ENCODE peak calls at places on chromosome 12, in five cellular contexts. One of them, this sample, is unnamed.

GRCh38 chr12:10031771-10032175 is 1.3 kb downstream of the CLEC9A start:
- DNase-seq in GM12878: no peak
- DNase-seq in K562: no peak
- DNase-seq in HepG2: no peak
- DNase-seq in SK-N-SH: no peak
- DNase-seq in this sample: peak

GRCh38 chr12:3107954-3108353 is 30.8 kb downstream of the TSPAN9 start:
- DNase-seq in GM12878: no peak
- DNase-seq in K562: no peak
- DNase-seq in HepG2: no peak
- DNase-seq in SK-N-SH: no peak
- DNase-seq in this sample: no peak

GRCh38 chr12:47969845-47970244 is 6.4 kb downstream of the TMEM106C start:
- DNase-seq in HepG2: no peak
- DNase-seq in GM12878: no peak
- DNase-seq in SK-N-SH: no peak
- DNase-seq in K562: no peak
- DNase-seq in this sample: no peak

GRCh38 chr12:108833355-108833733 is 24.0 kb downstream of the SSH1 start:
- DNase-seq in GM12878: no peak
- DNase-seq in K562: no peak
- DNase-seq in SK-N-SH: no peak
- DNase-seq in HepG2: no peak
- DNase-seq in this sample: no peak

GRCh38 chr12:75550401-75550851 is 39.0 kb upstream of the KRR1 start:
- DNase-seq in HepG2: no peak
- DNase-seq in K562: no peak
- DNase-seq in GM12878: no peak
- DNase-seq in SK-N-SH: no peak
- DNase-seq in this sample: no peak

GRCh38 chr12:106389181-106389580 is 31.6 kb downstream of the POLR3B start:
- DNase-seq in SK-N-SH: no peak
- DNase-seq in K562: no peak
- DNase-seq in HepG2: no peak
- DNase-seq in GM12878: no peak
- DNase-seq in this sample: no peak

GRCh38 chr12:71029302-71029701 is 108.8 kb upstream of the PTPRR start:
- DNase-seq in SK-N-SH: no peak
- DNase-seq in HepG2: no peak
- DNase-seq in GM12878: no peak
- DNase-seq in K562: no peak
- DNase-seq in this sample: no peak

GRCh38 chr12:54300732-54301427 is at the start of gene NFE2:
- DNase-seq in HepG2: peak
- DNase-seq in GM12878: no peak
- DNase-seq in K562: peak
- DNase-seq in SK-N-SH: peak
- DNase-seq in this sample: peak

GRCh38 chr12:59405992-59406391 is 189.8 kb upstream of the SLC16A7 start:
- DNase-seq in K562: no peak
- DNase-seq in HepG2: no peak
- DNase-seq in SK-N-SH: no peak
- DNase-seq in GM12878: no peak
- DNase-seq in this sample: no peak

GRCh38 chr12:52874573-52875435 is 26.0 kb upstream of the KRT78 start:
- DNase-seq in K562: no peak
- DNase-seq in SK-N-SH: no peak
- DNase-seq in GM12878: no peak
- DNase-seq in HepG2: no peak
- DNase-seq in this sample: no peak

GRCh38 chr12:27123642-27124041 is 41.3 kb upstream of the C12orf71 start:
- DNase-seq in SK-N-SH: peak
- DNase-seq in K562: peak
- DNase-seq in HepG2: peak
- DNase-seq in GM12878: no peak
- DNase-seq in this sample: no peak

GRCh38 chr12:18747960-18748359 is 10.0 kb downstream of the CAPZA3 start:
- DNase-seq in HepG2: no peak
- DNase-seq in K562: no peak
- DNase-seq in SK-N-SH: no peak
- DNase-seq in GM12878: no peak
- DNase-seq in this sample: no peak

GRCh38 chr12:127823801-127824200 is 443.2 kb upstream of the TMEM132C start:
- DNase-seq in GM12878: no peak
- DNase-seq in HepG2: no peak
- DNase-seq in SK-N-SH: no peak
- DNase-seq in K562: no peak
- DNase-seq in this sample: no peak

GRCh38 chr12:94186461-94187237 is 38.3 kb downstream of the PLXNC1 start:
- DNase-seq in HepG2: no peak
- DNase-seq in SK-N-SH: peak
- DNase-seq in K562: no peak
- DNase-seq in GM12878: no peak
- DNase-seq in this sample: no peak

GRCh38 chr12:109139360-109139759 is 23.0 kb downstream of the ACACB start:
- DNase-seq in SK-N-SH: no peak
- DNase-seq in HepG2: no peak
- DNase-seq in GM12878: no peak
- DNase-seq in K562: no peak
- DNase-seq in this sample: no peak

GRCh38 chr12:119989619-119990381 is 764 bp downstream of the BICDL1 start:
- DNase-seq in SK-N-SH: peak
- DNase-seq in HepG2: peak
- DNase-seq in GM12878: no peak
- DNase-seq in K562: peak
- DNase-seq in this sample: peak

GRCh38 chr12:105716621-105717020 is 386.1 kb downstream of the C12orf75 start:
- DNase-seq in SK-N-SH: no peak
- DNase-seq in HepG2: no peak
- DNase-seq in GM12878: no peak
- DNase-seq in K562: no peak
- DNase-seq in this sample: no peak

GRCh38 chr12:109069307-109070231 is 17.2 kb downstream of the USP30 start:
- DNase-seq in SK-N-SH: no peak
- DNase-seq in GM12878: no peak
- DNase-seq in HepG2: peak
- DNase-seq in K562: no peak
- DNase-seq in this sample: no peak

GRCh38 chr12:56260921-56261320 is 2.7 kb upstream of the ANKRD52 start:
- DNase-seq in SK-N-SH: no peak
- DNase-seq in K562: no peak
- DNase-seq in HepG2: no peak
- DNase-seq in GM12878: no peak
- DNase-seq in this sample: no peak

GRCh38 chr12:128661216-128661550 is 162.6 kb downstream of the SLC15A4 start:
- DNase-seq in K562: no peak
- DNase-seq in HepG2: no peak
- DNase-seq in GM12878: no peak
- DNase-seq in SK-N-SH: no peak
- DNase-seq in this sample: no peak

GRCh38 chr12:67625004-67625403 is 23.5 kb upstream of the DYRK2 start:
- DNase-seq in K562: no peak
- DNase-seq in SK-N-SH: no peak
- DNase-seq in GM12878: no peak
- DNase-seq in HepG2: no peak
- DNase-seq in this sample: no peak

GRCh38 chr12:10213168-10214130 is 772 bp downstream of the GABARAPL1 start:
- DNase-seq in SK-N-SH: peak
- DNase-seq in HepG2: peak
- DNase-seq in K562: peak
- DNase-seq in GM12878: no peak
- DNase-seq in this sample: peak

GRCh38 chr12:104669851-104670337 is 213.1 kb downstream of the CHST11 start:
- DNase-seq in HepG2: no peak
- DNase-seq in GM12878: peak
- DNase-seq in SK-N-SH: no peak
- DNase-seq in K562: no peak
- DNase-seq in this sample: no peak

GRCh38 chr12:49636574-49636973 is 13.2 kb downstream of the PRPF40B start:
- DNase-seq in K562: no peak
- DNase-seq in SK-N-SH: no peak
- DNase-seq in GM12878: no peak
- DNase-seq in HepG2: no peak
- DNase-seq in this sample: no peak

GRCh38 chr12:122499991-122500684 is 594 bp downstream of the ZCCHC8 start:
- DNase-seq in HepG2: peak
- DNase-seq in K562: peak
- DNase-seq in SK-N-SH: peak
- DNase-seq in GM12878: no peak
- DNase-seq in this sample: no peak

GRCh38 chr12:113120670-113121370 is 14.7 kb downstream of the RASAL1 start:
- DNase-seq in SK-N-SH: peak
- DNase-seq in K562: no peak
- DNase-seq in GM12878: no peak
- DNase-seq in HepG2: no peak
- DNase-seq in this sample: no peak

GRCh38 chr12:63090716-63091115 is 60.3 kb downstream of the AVPR1A start:
- DNase-seq in HepG2: no peak
- DNase-seq in K562: no peak
- DNase-seq in SK-N-SH: no peak
- DNase-seq in GM12878: no peak
- DNase-seq in this sample: no peak

GRCh38 chr12:70756118-70756517 is 118.9 kb upstream of the PTPRB start:
- DNase-seq in K562: peak
- DNase-seq in HepG2: no peak
- DNase-seq in GM12878: no peak
- DNase-seq in SK-N-SH: no peak
- DNase-seq in this sample: no peak

GRCh38 chr12:22828059-22828458 is 203.1 kb downstream of the ETNK1 start:
- DNase-seq in SK-N-SH: no peak
- DNase-seq in K562: no peak
- DNase-seq in GM12878: no peak
- DNase-seq in HepG2: peak
- DNase-seq in this sample: no peak
- TF ChIP-seq JUND in SK-N-SH: no peak
- TF ChIP-seq JUND in K562: no peak
- TF ChIP-seq JUND in GM12878: no peak
- TF ChIP-seq JUND in HepG2: no peak
- TF ChIP-seq JUND in this sample: no peak

GRCh38 chr12:80838708-80839107 is 99.0 kb downstream of the LIN7A start:
- DNase-seq in HepG2: peak
- DNase-seq in SK-N-SH: no peak
- DNase-seq in GM12878: no peak
- DNase-seq in K562: no peak
- DNase-seq in this sample: no peak
- TF ChIP-seq RFX5 in HepG2: no peak
- TF ChIP-seq RFX5 in SK-N-SH: no peak
- TF ChIP-seq RFX5 in GM12878: no peak
- TF ChIP-seq RFX5 in K562: no peak
- TF ChIP-seq RFX5 in this sample: no peak

GRCh38 chr12:23662966-23663365 is 286.5 kb downstream of the SOX5 start:
- DNase-seq in SK-N-SH: no peak
- DNase-seq in HepG2: no peak
- DNase-seq in GM12878: no peak
- DNase-seq in K562: no peak
- DNase-seq in this sample: no peak
- TF ChIP-seq JUND in SK-N-SH: no peak
- TF ChIP-seq JUND in HepG2: no peak
- TF ChIP-seq JUND in GM12878: no peak
- TF ChIP-seq JUND in K562: no peak
- TF ChIP-seq JUND in this sample: no peak

DNA sequence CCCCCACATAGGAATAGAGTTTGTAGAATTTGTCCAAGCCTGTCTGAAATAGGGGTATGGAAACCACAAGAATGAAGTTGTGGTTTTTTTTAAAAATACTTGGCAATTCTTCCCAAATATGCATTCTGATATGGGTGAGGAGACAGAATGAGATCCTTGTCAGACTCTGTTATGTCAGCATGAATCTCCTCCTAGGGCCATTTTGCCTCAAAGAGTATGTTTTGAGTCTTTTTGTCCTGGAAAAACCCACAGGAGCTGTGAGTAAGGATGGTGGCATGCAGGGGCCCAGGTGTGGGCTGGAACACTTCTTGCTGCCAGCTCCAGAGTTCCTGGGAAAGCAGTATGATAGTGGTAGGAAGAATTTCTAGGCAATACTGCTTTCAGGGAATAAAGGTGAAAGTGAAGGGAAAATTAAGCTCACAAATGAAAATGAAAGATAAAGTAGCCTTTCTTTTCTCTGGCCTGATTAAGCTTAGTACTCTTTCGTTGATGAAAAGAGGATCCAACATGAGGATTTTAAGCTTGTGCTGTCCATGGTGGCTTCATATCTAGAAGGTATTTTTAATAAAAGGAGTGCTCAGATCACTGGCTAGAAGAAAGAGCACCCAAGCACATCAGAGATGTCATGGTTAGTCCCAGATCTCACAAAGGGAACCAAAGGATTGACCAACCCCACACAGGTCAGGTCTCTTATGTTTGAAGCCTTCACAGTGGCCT is 130.8 kb downstream of the LLPH start:
- DNase-seq in HepG2: no peak
- DNase-seq in SK-N-SH: no peak
- DNase-seq in GM12878: no peak
- DNase-seq in K562: no peak
- DNase-seq in this sample: no peak
- TF ChIP-seq RFX5 in HepG2: no peak
- TF ChIP-seq RFX5 in SK-N-SH: no peak
- TF ChIP-seq RFX5 in GM12878: no peak
- TF ChIP-seq RFX5 in K562: no peak
- TF ChIP-seq RFX5 in this sample: no peak

GRCh38 chr12:11635341-11635740 is 14.1 kb upstream of the ETV6 start:
- DNase-seq in HepG2: no peak
- DNase-seq in K562: no peak
- DNase-seq in GM12878: no peak
- DNase-seq in SK-N-SH: no peak
- DNase-seq in this sample: no peak
- TF ChIP-seq JUND in HepG2: no peak
- TF ChIP-seq JUND in K562: no peak
- TF ChIP-seq JUND in GM12878: no peak
- TF ChIP-seq JUND in SK-N-SH: no peak
- TF ChIP-seq JUND in this sample: no peak

DNA sequence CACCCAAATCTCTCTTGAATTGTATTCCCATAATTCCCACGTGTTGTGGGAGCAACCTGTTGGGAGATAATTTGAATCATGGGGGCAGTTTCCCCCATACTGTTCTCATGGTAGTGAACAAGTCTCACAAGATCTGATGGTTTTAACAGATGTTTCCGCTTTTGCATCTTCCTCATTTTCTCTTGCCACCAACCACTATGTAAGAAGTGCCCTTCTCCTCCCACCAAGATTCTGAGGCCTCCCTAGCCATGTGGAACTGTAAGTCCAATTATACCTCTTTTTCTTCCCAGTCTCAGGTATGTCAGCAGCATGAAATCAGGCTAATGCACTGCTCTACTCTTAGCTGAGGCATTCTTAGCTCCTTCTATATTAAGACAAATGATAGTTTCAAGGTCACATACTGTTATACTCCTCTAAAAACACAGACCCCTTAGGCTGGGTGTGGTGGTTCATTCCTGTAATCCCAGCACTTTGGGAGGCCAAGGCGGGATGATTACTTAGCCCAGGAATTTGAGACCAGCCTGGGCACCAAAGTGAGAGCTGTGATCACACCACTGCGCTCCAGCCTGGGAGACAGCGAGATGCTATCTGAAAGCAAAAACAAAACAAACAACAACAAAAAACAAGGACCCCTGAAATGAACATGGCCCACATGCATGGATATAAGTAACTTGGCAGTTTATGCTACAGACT is 3.6 kb downstream of the SCAF11 start:
- DNase-seq in K562: no peak
- DNase-seq in HepG2: no peak
- DNase-seq in GM12878: no peak
- DNase-seq in SK-N-SH: no peak
- DNase-seq in this sample: no peak
- TF ChIP-seq RFX5 in K562: no peak
- TF ChIP-seq RFX5 in HepG2: no peak
- TF ChIP-seq RFX5 in GM12878: no peak
- TF ChIP-seq RFX5 in SK-N-SH: no peak
- TF ChIP-seq RFX5 in this sample: no peak

This sample was measured in H1.